ENCODE peak calls at places on chromosomes 2 and 18, in seven cellular contexts. One of them, this sample, is unnamed.

GRCh38 chr18:1624612-1625011 is 719.9 kb downstream of the ADCYAP1 start:
- DNase-seq in GM12864: no peak
- DNase-seq in NCI-H1694: no peak
- DNase-seq in NCI-H2081: no peak
- DNase-seq in brain microvascular endothelial cell: no peak
- DNase-seq in epithelial cell of esophagus: no peak
- DNase-seq in choroid plexus epithelial cell: no peak
- DNase-seq in this sample: no peak

GRCh38 chr18:63051928-63052327 is 267.6 kb downstream of the BCL2 start:
- DNase-seq in GM12864: no peak
- DNase-seq in NCI-H1694: no peak
- DNase-seq in NCI-H2081: no peak
- DNase-seq in brain microvascular endothelial cell: no peak
- DNase-seq in epithelial cell of esophagus: peak
- DNase-seq in choroid plexus epithelial cell: no peak
- DNase-seq in this sample: no peak

GRCh38 chr18:34942975-34943374 is 98.2 kb upstream of the MAPRE2 start:
- DNase-seq in GM12864: no peak
- DNase-seq in NCI-H1694: no peak
- DNase-seq in NCI-H2081: no peak
- DNase-seq in brain microvascular endothelial cell: no peak
- DNase-seq in epithelial cell of esophagus: no peak
- DNase-seq in choroid plexus epithelial cell: no peak
- DNase-seq in this sample: peak

GRCh38 chr2:176291768-176292393 is 22.6 kb downstream of the MTX2 start:
- DNase-seq in GM12864: peak
- DNase-seq in NCI-H1694: no peak
- DNase-seq in NCI-H2081: no peak
- DNase-seq in brain microvascular endothelial cell: no peak
- DNase-seq in epithelial cell of esophagus: no peak
- DNase-seq in choroid plexus epithelial cell: no peak
- DNase-seq in this sample: peak

GRCh38 chr2:150484461-150484931 is 3.0 kb downstream of the RND3 start:
- DNase-seq in GM12864: no peak
- DNase-seq in NCI-H1694: no peak
- DNase-seq in NCI-H2081: no peak
- DNase-seq in brain microvascular endothelial cell: no peak
- DNase-seq in epithelial cell of esophagus: peak
- DNase-seq in choroid plexus epithelial cell: peak
- DNase-seq in this sample: peak

GRCh38 chr2:1727101-1727771 is 17.1 kb downstream of the PXDN start:
- DNase-seq in GM12864: no peak
- DNase-seq in NCI-H1694: no peak
- DNase-seq in NCI-H2081: no peak
- DNase-seq in brain microvascular endothelial cell: peak
- DNase-seq in epithelial cell of esophagus: no peak
- DNase-seq in choroid plexus epithelial cell: peak
- DNase-seq in this sample: no peak

GRCh38 chr2:102186676-102187190 is at the start of gene IL1RL2:
- DNase-seq in GM12864: no peak
- DNase-seq in NCI-H1694: no peak
- DNase-seq in NCI-H2081: no peak
- DNase-seq in brain microvascular endothelial cell: no peak
- DNase-seq in epithelial cell of esophagus: peak
- DNase-seq in choroid plexus epithelial cell: no peak
- DNase-seq in this sample: peak

GRCh38 chr2:157572725-157573124 is 55.9 kb downstream of the ACVR1C start:
- DNase-seq in GM12864: no peak
- DNase-seq in NCI-H1694: peak
- DNase-seq in NCI-H2081: peak
- DNase-seq in brain microvascular endothelial cell: no peak
- DNase-seq in epithelial cell of esophagus: peak
- DNase-seq in choroid plexus epithelial cell: peak
- DNase-seq in this sample: peak

GRCh38 chr18:23992941-23993280 is 21.6 kb upstream of the TTC39C start:
- DNase-seq in GM12864: no peak
- DNase-seq in NCI-H1694: no peak
- DNase-seq in NCI-H2081: no peak
- DNase-seq in brain microvascular endothelial cell: no peak
- DNase-seq in epithelial cell of esophagus: no peak
- DNase-seq in choroid plexus epithelial cell: no peak
- DNase-seq in this sample: no peak

GRCh38 chr18:27645929-27646328 is 460.8 kb upstream of the CHST9 start:
- DNase-seq in GM12864: no peak
- DNase-seq in NCI-H1694: no peak
- DNase-seq in NCI-H2081: no peak
- DNase-seq in brain microvascular endothelial cell: no peak
- DNase-seq in epithelial cell of esophagus: no peak
- DNase-seq in choroid plexus epithelial cell: peak
- DNase-seq in this sample: no peak